ENCODE peak calls at places on chromosomes 2 and 18, in six cellular contexts. D is coronary artery, V is epithelial cell of esophagus, T is IMR-90, A is BJ, F is left ventricle myocardium inferior. N is an unnamed sample.

GRCh38 chr2:179842498-179843153 is 18.8 kb downstream of the ZNF385B start:
- DNase-seq in F (no peak), V (no peak), D (no peak), A (no peak), T (no peak), N (peak; percentile 46)

GRCh38 chr2:19837235-19837766 is 64.5 kb downstream of the TTC32 start:
- DNase-seq in T (no peak), A (no peak), V (peak; percentile 39), F (no peak), D (peak; percentile 43), N (no peak)

GRCh38 chr18:8548186-8548585 is 61.1 kb upstream of the RAB12 start:
- DNase-seq in D (no peak), A (no peak), V (peak; percentile 76), F (no peak), T (peak; percentile 39), N (peak; percentile 19)

GRCh38 chr18:59388817-59389216 is 29.8 kb upstream of the LMAN1 start:
- DNase-seq in V (no peak), T (no peak), D (no peak), A (no peak), F (no peak), N (no peak)

GRCh38 chr2:150686391-150686790 is 198.9 kb upstream of the RND3 start:
- DNase-seq in A (no peak), F (no peak), T (peak; percentile 47), D (no peak), V (no peak), N (no peak)

GRCh38 chr2:105933906-105934305 is 189.2 kb downstream of the NCK2 start:
- DNase-seq in A (no peak), D (no peak), T (no peak), F (no peak), V (peak; percentile 19), N (no peak)

GRCh38 chr18:45828917-45829811 is 3.7 kb downstream of the SIGLEC15 start:
- DNase-seq in T (no peak), D (peak; percentile 73), F (no peak), V (no peak), A (no peak), N (no peak)

GRCh38 chr2:152647417-152648010 is 69.7 kb downstream of the PRPF40A start:
- DNase-seq in V (no peak), A (no peak), D (no peak), F (peak; percentile 63), T (peak; percentile 49), N (peak; percentile 47)

GRCh38 chr2:62333961-62334360 is 138.0 kb downstream of the B3GNT2 start:
- DNase-seq in F (no peak), T (no peak), D (no peak), V (no peak), A (no peak), N (no peak)

GRCh38 chr2:215906458-215906857 is 106.9 kb downstream of the MREG start:
- DNase-seq in F (no peak), T (no peak), D (no peak), A (no peak), V (no peak), N (peak; percentile 6)

GRCh38 chr18:8657873-8658521 is 47.4 kb upstream of the MTCL1 start:
- DNase-seq in F (no peak), T (peak; percentile 32), V (peak; percentile 76), A (no peak), D (no peak), N (peak; percentile 67)

GRCh38 chr2:73254343-73255006 is 20.4 kb downstream of the CCT7 start:
- DNase-seq in V (peak; percentile 67), T (no peak), D (no peak), F (no peak), A (no peak), N (no peak)

GRCh38 chr2:121665504-121665903 is 16.2 kb upstream of the CLASP1 start:
- DNase-seq in A (no peak), V (peak; percentile 88), T (no peak), D (no peak), F (no peak), N (peak; percentile 20)

GRCh38 chr2:109521233-109521632 is 92.5 kb downstream of the SEPTIN10 start:
- DNase-seq in A (no peak), D (no peak), T (no peak), V (no peak), F (no peak), N (no peak)

GRCh38 chr2:239257511-239257937 is 143.3 kb downstream of the HDAC4 start:
- DNase-seq in D (no peak), A (peak; percentile 76), T (peak; percentile 96), V (peak; percentile 83), F (no peak), N (peak; percentile 74)

GRCh38 chr2:86036790-86037138 is 68.9 kb downstream of the POLR1A start:
- DNase-seq in V (no peak), T (no peak), A (no peak), D (no peak), F (no peak), N (no peak)

GRCh38 chr2:86037795-86038192 is 67.9 kb downstream of the POLR1A start:
- DNase-seq in D (no peak), A (no peak), T (no peak), V (no peak), F (no peak), N (no peak)

GRCh38 chr2:86037141-86037794 is 68.4 kb downstream of the POLR1A start:
- DNase-seq in T (peak; percentile 92), D (peak; percentile 87), F (peak; percentile 87), V (peak; percentile 46), A (peak; percentile 94), N (peak; percentile 94)

GRCh38 chr2:86035371-86035882 is 70.3 kb downstream of the POLR1A start:
- DNase-seq in V (peak; percentile 13), T (no peak), A (no peak), F (no peak), D (no peak), N (no peak)

GRCh38 chr2:86035883-86036789 is 69.5 kb downstream of the POLR1A start:
- DNase-seq in T (peak; percentile 86), A (peak; percentile 53), D (no peak), F (peak; percentile 83), V (peak; percentile 58), N (peak; percentile 88)
- TF ChIP-seq CTCF in T (peak; percentile 36), A (peak; percentile 53), D (no peak), F (peak; percentile 38), V (peak; percentile 31), N (peak; percentile 63)

DNA sequence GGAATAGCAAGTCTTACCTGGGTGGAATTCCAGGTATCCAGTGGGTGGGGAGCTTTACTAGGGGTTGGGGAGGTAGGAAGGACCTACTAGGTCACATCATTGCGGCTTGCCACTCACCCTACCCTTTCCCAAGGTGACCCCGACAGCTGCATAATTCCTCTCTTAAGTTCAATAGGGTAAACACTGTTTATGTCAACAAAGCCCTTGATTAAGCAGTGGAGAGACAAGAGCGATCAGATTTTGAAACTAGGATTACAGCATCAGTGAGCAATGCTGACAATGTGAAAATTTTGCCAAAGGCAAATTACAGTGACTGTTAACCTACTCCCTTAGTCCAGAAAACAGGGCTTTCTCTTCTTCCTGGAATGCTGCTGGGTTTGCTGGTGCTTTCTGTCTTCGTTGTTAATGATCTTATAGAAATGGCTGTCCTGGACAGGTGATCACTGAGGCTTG is 14.5 kb downstream of the SLC19A3 start:
- DNase-seq in V (peak; percentile 91), A (no peak), T (peak; percentile 7), F (no peak), D (no peak), N (peak; percentile 42)
- H3K4me3 ChIP-seq in V (no peak overlapping the region), A (no peak overlapping the region), T (no peak overlapping the region), F (no peak overlapping the region), D (no peak overlapping the region), N (no peak overlapping the region)

GRCh38 chr2:237685408-237685807 is 58.0 kb downstream of the LRRFIP1 start:
- DNase-seq in A (no peak), V (peak; percentile 48), F (no peak), D (no peak), T (no peak), N (no peak)
- TF ChIP-seq CTCF in A (peak; percentile 47), V (peak; percentile 55), F (peak; percentile 27), D (no peak), T (peak; percentile 48), N (peak; percentile 28)

DNA sequence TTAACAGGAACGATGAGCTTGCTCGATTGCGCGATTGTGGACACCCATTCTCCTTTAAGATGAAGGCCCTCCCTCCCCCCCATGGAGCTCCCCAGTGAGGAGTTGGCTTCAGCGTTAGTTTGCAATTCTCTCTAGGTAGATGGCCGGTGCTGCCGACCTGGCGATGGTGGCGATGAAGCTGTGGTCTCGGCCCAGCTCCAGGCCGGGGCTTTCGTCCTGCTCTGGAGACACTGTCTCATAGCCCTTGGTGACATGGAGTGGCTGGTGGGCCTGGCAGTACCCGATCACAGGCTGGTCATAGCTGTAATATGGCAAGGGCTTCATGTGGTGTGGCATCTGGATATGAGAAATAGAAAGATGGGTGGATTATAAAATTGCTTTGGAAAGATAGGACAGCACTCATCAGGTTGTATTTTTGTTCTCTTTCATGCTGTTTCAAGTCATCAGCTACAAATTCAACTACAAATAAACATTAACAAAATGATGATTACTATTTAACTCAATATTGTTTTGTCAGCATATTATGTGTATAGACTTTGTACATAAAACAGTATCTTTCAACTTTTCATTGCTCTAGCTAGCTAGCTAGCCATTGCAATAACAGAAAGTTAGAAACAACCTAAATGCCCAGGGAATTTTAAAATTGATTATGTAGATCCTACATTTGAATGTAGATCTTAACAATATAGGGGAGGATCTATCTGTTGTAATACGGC is 773.4 kb downstream of the LRRTM4 start:
- DNase-seq in V (no peak), A (no peak), F (no peak), D (no peak), T (no peak), N (no peak)
- H3K4me3 ChIP-seq in V (no peak overlapping the region), A (no peak overlapping the region), F (no peak overlapping the region), D (no peak overlapping the region), T (no peak overlapping the region), N (no peak overlapping the region)

GRCh38 chr2:96098900-96099590 is 17.3 kb downstream of the ADRA2B start:
- DNase-seq in V (no peak), F (peak; percentile 82), A (no peak), D (peak; percentile 69), T (no peak), N (no peak)

GRCh38 chr2:96099861-96100798 is 16.2 kb downstream of the ADRA2B start:
- DNase-seq in D (peak; percentile 66), T (no peak), V (peak; percentile 61), F (peak; percentile 18), A (no peak), N (no peak)

GRCh38 chr2:96097951-96098823 is 18.2 kb downstream of the ADRA2B start:
- DNase-seq in V (no peak), D (peak; percentile 43), A (no peak), F (peak; percentile 10), T (no peak), N (no peak)

GRCh38 chr2:96095116-96095636 is 21.2 kb downstream of the ADRA2B start:
- DNase-seq in V (no peak), F (peak; percentile 13), D (no peak), T (no peak), A (no peak), N (no peak)

DNA sequence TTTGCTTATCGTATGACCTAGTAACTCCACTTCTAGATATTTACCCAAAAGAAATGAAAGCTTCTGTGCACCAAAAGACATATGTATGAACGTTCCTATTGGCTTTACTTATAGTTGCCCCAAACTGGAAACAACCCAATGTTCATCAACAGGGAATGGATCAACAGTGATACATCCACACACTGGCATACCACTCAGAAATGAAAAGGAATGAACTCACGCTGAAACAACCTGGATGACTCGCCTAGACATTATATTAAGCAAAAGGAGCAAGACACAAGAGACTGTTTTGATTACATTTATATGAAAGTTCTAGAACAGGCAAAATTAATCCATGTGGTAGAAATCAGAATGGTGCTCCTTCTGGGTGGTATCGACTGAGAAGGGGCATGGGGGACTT is 18.9 kb downstream of the ADRA2B start:
- DNase-seq in F (no peak), V (peak; percentile 67), T (no peak), A (no peak), D (no peak), N (no peak)
- TF ChIP-seq CTCF in F (no peak), V (no peak), T (no peak), A (no peak), D (no peak), N (no peak)